ENCODE peak calls at places on chromosomes 6 and 20, in four cellular contexts. G, E, K and F are unnamed samples.

GRCh38 chr20:33852971-33853813 is 42.0 kb downstream of the CHMP4B start:
- DNase-seq in G (no peak), E (no peak), K (no peak), F (no peak)

GRCh38 chr6:73262701-73263569 is at the start of gene KHDC1:
- DNase-seq in G (peak), E (no peak), K (peak), F (no peak)

GRCh38 chr20:34743039-34743438 is 38.9 kb downstream of the TP53INP2 start:
- DNase-seq in G (no peak), K (no peak), E (no peak), F (no peak)

GRCh38 chr6:152267967-152268845 is 369.0 kb downstream of the SYNE1 start:
- DNase-seq in E (peak), K (peak), G (peak), F (no peak)

GRCh38 chr20:38032585-38033329 is 499 bp downstream of the TTI1 start:
- DNase-seq in G (no peak), E (peak), K (no peak), F (no peak)

GRCh38 chr6:53250761-53251672 is 97.7 kb downstream of the ELOVL5 start:
- DNase-seq in K (no peak), E (no peak), G (no peak), F (no peak)

GRCh38 chr6:170000071-170000843 is 248.8 kb downstream of the ERMARD start:
- DNase-seq in G (no peak), K (no peak), E (no peak), F (no peak)

GRCh38 chr6:104402572-104402971 is 457.1 kb downstream of the HACE1 start:
- DNase-seq in E (no peak), K (no peak), G (no peak), F (no peak)

GRCh38 chr20:60138263-60139127 is 180.3 kb downstream of the CDH26 start:
- DNase-seq in E (no peak), K (no peak), G (no peak), F (no peak)

GRCh38 chr6:33985947-33986346 is 159.9 kb downstream of the GRM4 start:
- DNase-seq in E (no peak), K (no peak), G (no peak), F (no peak)

DNA sequence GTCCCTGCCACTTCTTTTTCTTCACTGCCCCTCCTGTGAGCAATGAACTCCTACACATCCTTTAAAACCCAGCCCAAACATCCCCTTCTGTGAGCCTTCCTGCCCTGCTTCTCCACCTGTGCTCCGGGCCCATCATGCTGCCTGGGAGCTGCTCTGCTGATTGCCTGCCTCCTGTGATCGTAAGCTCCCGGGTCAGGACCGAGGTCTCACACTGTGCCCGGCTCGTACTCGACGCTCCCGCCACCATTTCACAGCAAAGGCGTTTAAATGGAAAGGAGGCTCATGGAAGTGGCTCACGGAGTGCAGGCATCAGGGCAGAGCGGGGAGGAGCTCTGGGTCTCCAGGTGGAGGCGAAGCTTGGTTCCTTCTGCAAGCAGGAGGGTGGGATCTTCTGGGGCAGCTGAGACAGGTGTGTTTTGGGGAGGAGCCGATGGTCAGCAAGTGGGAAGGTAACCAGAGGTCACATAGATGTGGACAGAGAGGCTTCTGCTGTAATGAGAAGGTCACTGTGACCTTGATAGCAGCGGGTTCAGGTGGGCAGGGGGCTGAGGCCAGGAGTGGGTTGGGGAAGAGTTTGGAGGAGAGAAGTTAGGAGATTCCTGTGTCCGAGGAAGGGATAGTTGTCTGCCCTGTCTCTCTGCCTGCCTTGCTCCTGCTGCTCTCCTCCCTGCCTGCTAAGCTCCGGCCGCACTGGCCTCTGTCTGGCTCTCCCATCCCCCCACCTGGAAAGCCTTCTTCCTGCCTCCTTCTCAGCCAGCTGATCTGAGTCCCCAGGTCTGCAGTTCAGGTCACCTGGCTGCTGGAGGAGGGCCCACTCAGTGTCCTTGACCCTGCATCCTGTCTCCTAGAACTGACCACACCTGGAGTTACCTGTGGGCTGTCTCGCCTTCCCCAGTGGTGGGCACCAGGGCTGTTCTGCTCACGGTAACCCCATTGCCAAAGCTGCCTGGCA is 52.7 kb upstream of the FRMD1 start:
- DNase-seq in K (no peak), G (no peak), E (no peak), F (no peak)
- TF ChIP-seq PBX3 in K (no peak), G (no peak), E (no peak), F (no peak)

GRCh38 chr20:49366687-49367086 is 88.8 kb upstream of the ZNFX1 start:
- DNase-seq in K (no peak), E (no peak), G (peak), F (no peak)

GRCh38 chr20:49367113-49367512 is 89.3 kb upstream of the ZNFX1 start:
- DNase-seq in G (peak), E (no peak), K (no peak), F (no peak)

GRCh38 chr20:49356676-49357075 is 78.8 kb upstream of the ZNFX1 start:
- DNase-seq in E (no peak), G (no peak), K (no peak), F (no peak)

GRCh38 chr20:49360242-49360968 is 82.5 kb upstream of the ZNFX1 start:
- DNase-seq in K (no peak), E (peak), G (no peak), F (no peak)

GRCh38 chr20:49361872-49362663 is 84.2 kb upstream of the ZNFX1 start:
- DNase-seq in K (no peak), E (no peak), G (no peak), F (no peak)
- TF ChIP-seq PBX3 in K (no peak), E (no peak), G (no peak), F (no peak)

GRCh38 chr20:13770141-13770540 is 14.6 kb downstream of the ESF1 start:
- DNase-seq in G (no peak), K (no peak), E (no peak), F (no peak)
- TF ChIP-seq PBX3 in G (no peak), K (no peak), E (no peak), F (no peak)

GRCh38 chr6:88780714-88781389 is 182.6 kb downstream of the RNGTT start:
- DNase-seq in K (no peak), G (peak), E (peak), F (peak)
- TF ChIP-seq PBX3 in K (no peak), G (no peak), E (no peak), F (no peak)

GRCh38 chr6:111013144-111013905 is 31.5 kb downstream of the RPF2 start:
- DNase-seq in G (no peak), K (no peak), E (no peak), F (no peak)
- TF ChIP-seq PBX3 in G (no peak), K (no peak), E (no peak), F (no peak)

GRCh38 chr20:16063876-16064275 is 509.4 kb downstream of the KIF16B start:
- DNase-seq in E (no peak), K (no peak), G (no peak), F (no peak)

GRCh38 chr20:16062661-16063591 is 510.3 kb downstream of the KIF16B start:
- DNase-seq in G (peak), E (no peak), K (no peak), F (no peak)

GRCh38 chr20:16061394-16061793 is 511.9 kb downstream of the KIF16B start:
- DNase-seq in E (no peak), K (no peak), G (no peak), F (no peak)

GRCh38 chr20:16066571-16066970 is 506.7 kb downstream of the KIF16B start:
- DNase-seq in E (no peak), K (no peak), G (no peak), F (no peak)

DNA sequence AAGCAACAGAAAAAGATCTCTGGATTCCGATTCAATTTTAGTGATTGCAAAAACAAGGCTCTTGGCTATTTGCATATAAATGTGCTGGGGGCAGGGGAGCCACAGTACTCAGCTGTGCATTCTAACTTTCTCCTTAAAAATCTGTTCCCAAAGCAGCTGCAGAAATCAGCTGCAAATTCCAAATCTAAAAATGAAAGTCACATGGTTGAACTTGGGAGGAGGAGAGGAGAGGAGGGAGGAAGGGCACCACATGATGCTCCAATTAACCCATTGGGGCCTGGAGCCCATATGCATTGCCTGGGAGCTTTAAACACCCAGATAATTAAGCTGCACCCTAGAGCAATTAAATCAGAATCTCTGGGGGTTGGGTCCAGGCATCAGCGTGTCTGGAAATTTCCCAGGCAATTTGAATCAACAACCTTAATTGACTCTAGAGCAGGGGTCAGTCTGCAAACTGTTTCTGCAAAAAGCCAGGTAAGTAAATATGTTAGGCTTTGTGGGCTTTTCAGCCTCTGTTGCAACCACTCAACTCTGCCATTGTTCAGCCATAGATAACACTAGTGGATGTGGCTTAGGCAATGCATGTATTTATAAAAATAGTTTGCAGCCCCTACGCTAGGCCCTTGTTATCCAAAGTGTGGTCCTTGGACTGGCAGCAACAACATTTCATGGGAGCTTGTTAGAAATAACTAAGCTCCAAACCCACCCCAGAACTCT is 508.1 kb downstream of the KIF16B start:
- DNase-seq in E (peak), G (no peak), K (no peak), F (no peak)
- TF ChIP-seq PBX3 in E (no peak), G (no peak), K (no peak), F (no peak)

GRCh38 chr20:46438156-46438750 is 31.8 kb upstream of the ELMO2 start:
- DNase-seq in E (peak), G (peak), K (peak), F (no peak)
- TF ChIP-seq PBX3 in E (no peak), G (no peak), K (no peak), F (no peak)

GRCh38 chr6:158770533-158770932 is 48.6 kb downstream of the EZR start:
- DNase-seq in G (no peak), E (no peak), K (no peak), F (no peak)
- TF ChIP-seq PBX3 in G (no peak), E (no peak), K (no peak), F (no peak)

DNA sequence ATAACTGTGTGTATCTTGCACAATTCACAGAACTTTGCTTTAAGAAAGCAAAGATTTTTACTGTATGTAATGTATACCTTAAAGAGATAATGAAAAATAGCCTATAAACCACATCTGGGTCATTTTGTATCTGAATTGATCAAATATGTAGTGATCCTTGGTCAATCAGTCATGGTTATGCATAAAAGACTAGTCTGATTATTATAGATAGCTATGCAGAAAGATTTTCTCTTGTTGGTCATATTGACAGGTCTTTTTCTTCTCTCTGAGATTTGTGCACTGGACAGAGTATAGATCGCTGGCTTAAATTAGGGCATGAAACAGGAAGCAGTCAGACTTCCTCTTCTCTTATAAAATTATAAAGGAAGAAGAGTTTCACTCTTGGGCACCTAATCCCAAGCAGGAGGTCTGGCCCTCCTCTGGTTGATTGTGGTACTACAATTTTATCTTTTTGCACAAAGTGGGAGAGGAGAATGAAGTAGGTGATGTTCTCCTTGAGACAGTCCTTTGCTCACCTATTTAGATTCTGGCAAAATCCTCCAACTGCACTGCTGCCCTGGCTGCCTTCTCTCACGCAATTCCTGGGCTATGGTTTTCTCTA is 380.9 kb upstream of the RGS17 start:
- DNase-seq in E (peak), G (peak), K (peak), F (no peak)
- TF ChIP-seq PBX3 in E (no peak), G (no peak), K (no peak), F (no peak)